ENCODE peak calls at places on chromosomes 11 and 22, in nine cellular contexts. O, S, I, N, T, C, B, H and A are unnamed samples.
A peak's percentile ranks its signal among the peaks of the same experiment; 100 is the strongest.

GRCh38 chr11:61534025-61534900 is 25.7 kb downstream of the LRRC10B start:
- DNase-seq in O (no peak), S (no peak), I (no peak), N (no peak), T (no peak), C (no peak), B (no peak), H (no peak), A (no peak)

GRCh38 chr22:35961480-35961902 is 67.1 kb downstream of the RBFOX2 start:
- DNase-seq in O (peak; percentile 29), S (peak; percentile 87), I (no peak), N (peak; percentile 59), T (peak; percentile 80), C (peak; percentile 66), B (no peak), H (peak; percentile 36), A (peak; percentile 62)

GRCh38 chr11:3747704-3748103 is 49.6 kb downstream of the NUP98 start:
- DNase-seq in O (no peak), S (no peak), I (no peak), N (peak; percentile 62), T (no peak), C (peak; percentile 76), B (peak; percentile 35), H (no peak), A (no peak)

GRCh38 chr11:19952101-19952605 is 208.1 kb downstream of the DBX1 start:
- DNase-seq in O (no peak), S (no peak), I (no peak), N (no peak), T (no peak), C (peak; percentile 26), B (no peak), H (no peak), A (no peak)

GRCh38 chr22:20661473-20661872 is 112.4 kb upstream of the SERPIND1 start:
- DNase-seq in O (no peak), S (no peak), I (no peak), N (no peak), T (no peak), C (no peak), B (no peak), H (no peak), A (no peak)

GRCh38 chr11:116693206-116694016 is 79.4 kb downstream of the BUD13 start:
- DNase-seq in O (no peak), S (no peak), I (peak; percentile 81), N (no peak), T (peak; percentile 40), C (no peak), B (peak; percentile 59), H (no peak), A (peak; percentile 50)

GRCh38 chr11:17734418-17734911 is at the start of gene KCNC1:
- DNase-seq in O (no peak), S (no peak), I (peak; percentile 38), N (no peak), T (peak; percentile 61), C (peak; percentile 33), B (no peak), H (peak; percentile 44), A (peak; percentile 82)

GRCh38 chr11:128451651-128452470 is 135.5 kb downstream of the ETS1 start:
- DNase-seq in O (peak; percentile 55), S (peak; percentile 74), I (peak; percentile 55), N (peak; percentile 57), T (peak; percentile 81), C (peak; percentile 66), B (no peak), H (peak; percentile 70), A (peak; percentile 89)

GRCh38 chr11:66676931-66677598 is 622 bp downstream of the RBM4B start:
- DNase-seq in O (no peak), S (no peak), I (no peak), N (no peak), T (peak; percentile 50), C (no peak), B (no peak), H (no peak), A (no peak)

GRCh38 chr11:100687032-100687629 is at the start of gene ARHGAP42:
- DNase-seq in O (peak; percentile 63), S (peak; percentile 75), I (peak; percentile 40), N (peak; percentile 46), T (peak; percentile 77), C (peak; percentile 62), B (peak; percentile 61), H (peak; percentile 63), A (peak; percentile 71)

GRCh38 chr22:48643066-48643731 is 1184.5 kb downstream of the BRD1 start:
- DNase-seq in O (no peak), S (no peak), I (no peak), N (no peak), T (no peak), C (no peak), B (no peak), H (no peak), A (no peak)
- H3K27ac ChIP-seq in O (no peak overlapping the region), S (no peak overlapping the region), I (no peak overlapping the region), N (no peak overlapping the region), T (no peak overlapping the region), C (no peak overlapping the region), B (no peak overlapping the region), H (no peak overlapping the region), A (no peak overlapping the region)

GRCh38 chr11:1553808-1554594 is 18.1 kb downstream of the DUSP8 start:
- DNase-seq in O (peak; percentile 77), S (no peak), I (peak; percentile 93), N (no peak), T (no peak), C (no peak), B (peak; percentile 69), H (no peak), A (peak; percentile 50)

GRCh38 chr11:1557168-1557884 is 14.7 kb downstream of the DUSP8 start:
- DNase-seq in O (no peak), S (no peak), I (no peak), N (no peak), T (no peak), C (no peak), B (no peak), H (no peak), A (no peak)

GRCh38 chr11:1554981-1555712 is 16.9 kb downstream of the DUSP8 start:
- DNase-seq in O (no peak), S (no peak), I (no peak), N (no peak), T (no peak), C (no peak), B (no peak), H (no peak), A (no peak)

GRCh38 chr11:1556278-1557167 is 15.5 kb downstream of the DUSP8 start:
- DNase-seq in O (no peak), S (no peak), I (no peak), N (no peak), T (no peak), C (no peak), B (no peak), H (no peak), A (no peak)

GRCh38 chr11:1555713-1556153 is 16.3 kb downstream of the DUSP8 start:
- DNase-seq in O (no peak), S (no peak), I (no peak), N (no peak), T (no peak), C (no peak), B (no peak), H (no peak), A (no peak)
- H3K27ac ChIP-seq in O (no peak overlapping the region), S (no peak overlapping the region), I (no peak overlapping the region), N (no peak overlapping the region), T (no peak overlapping the region), C (no peak overlapping the region), B (no peak overlapping the region), H (no peak overlapping the region), A (no peak overlapping the region)

GRCh38 chr11:8905528-8906165 is 5.3 kb upstream of the AKIP1 start:
- DNase-seq in O (no peak), S (no peak), I (no peak), N (peak; percentile 87), T (no peak), C (peak; percentile 86), B (no peak), H (no peak), A (no peak)
- H3K27ac ChIP-seq in O (no peak overlapping the region), S (no peak overlapping the region), I (no peak overlapping the region), N (peak overlapping the region; percentile 52), T (no peak overlapping the region), C (no peak overlapping the region), B (peak overlapping the region; percentile 83), H (no peak overlapping the region), A (no peak overlapping the region)

GRCh38 chr22:46111645-46112306 is 38.5 kb upstream of the PPARA start:
- DNase-seq in O (no peak), S (no peak), I (peak; percentile 36), N (no peak), T (no peak), C (no peak), B (no peak), H (peak; percentile 62), A (peak; percentile 90)

GRCh38 chr22:46113110-46113909 is 37.0 kb upstream of the PPARA start:
- DNase-seq in O (no peak), S (no peak), I (peak; percentile 31), N (no peak), T (no peak), C (no peak), B (no peak), H (peak; percentile 59), A (no peak)

GRCh38 chr22:46113910-46114517 is 36.3 kb upstream of the PPARA start:
- DNase-seq in O (no peak), S (no peak), I (peak; percentile 37), N (no peak), T (peak; percentile 89), C (no peak), B (no peak), H (peak; percentile 62), A (no peak)

GRCh38 chr22:46110215-46110614 is 40.1 kb upstream of the PPARA start:
- DNase-seq in O (no peak), S (no peak), I (peak; percentile 74), N (peak; percentile 24), T (peak; percentile 82), C (peak; percentile 49), B (no peak), H (peak; percentile 67), A (no peak)

GRCh38 chr22:46112405-46112804 is 37.9 kb upstream of the PPARA start:
- DNase-seq in O (no peak), S (no peak), I (no peak), N (no peak), T (no peak), C (no peak), B (no peak), H (no peak), A (no peak)
- H3K27ac ChIP-seq in O (peak overlapping the region; percentile 13), S (peak overlapping the region; percentile 5), I (no peak overlapping the region), N (no peak overlapping the region), T (peak overlapping the region; percentile 84), C (peak overlapping the region; percentile 10), B (no peak overlapping the region), H (no peak overlapping the region), A (peak overlapping the region; percentile 29)